ENCODE peak calls at places on chromosome 5, in eight cellular contexts. E is stomach; K is mammary epithelial cell; H is heart right ventricle; F is psoas muscle; D is tibial artery; S is fibroblast of lung; T is CD8-positive, alpha-beta T cell. R is an unnamed sample. For H3K36me3, the result is how much of the 10 kb centered on the place peaks cover.

GRCh38 chr5:5644249-5644648 is 221.8 kb downstream of the ICE1 start:
- DNase-seq in E (no peak), K (no peak), H (no peak), F (no peak), D (no peak), S (no peak), T (no peak), R (no peak)

GRCh38 chr5:4857761-4858160 is 282.4 kb upstream of the ADAMTS16 start:
- DNase-seq in E (no peak), K (peak), H (no peak), F (no peak), D (no peak), S (peak), T (no peak), R (no peak)

GRCh38 chr5:74309050-74309449 is 331.5 kb downstream of the ENC1 start:
- DNase-seq in E (no peak), K (no peak), H (no peak), F (no peak), D (no peak), S (no peak), T (no peak), R (no peak)

GRCh38 chr5:139708877-139709586 is 60.9 kb downstream of the CXXC5 start:
- DNase-seq in E (peak), K (no peak), H (peak), F (peak), D (peak), S (peak), T (no peak), R (peak)

GRCh38 chr5:175457466-175457865 is 13.5 kb upstream of the DRD1 start:
- DNase-seq in E (no peak), K (peak), H (no peak), F (no peak), D (no peak), S (no peak), T (no peak), R (no peak)

GRCh38 chr5:80069251-80069650 is 34.1 kb downstream of the THBS4 start:
- DNase-seq in E (no peak), K (no peak), H (no peak), F (no peak), D (no peak), S (no peak), T (no peak), R (no peak)

GRCh38 chr5:143824851-143825720 is 13.1 kb downstream of the HMHB1 start:
- DNase-seq in E (peak), K (peak), H (peak), F (peak), D (peak), S (peak), T (peak), R (peak)

GRCh38 chr5:148208226-148208625 is 5.4 kb downstream of the SPINK6 start:
- DNase-seq in E (no peak), K (no peak), H (no peak), F (no peak), D (no peak), S (no peak), T (no peak), R (no peak)

GRCh38 chr5:150410524-150411244 is 2.0 kb downstream of the CD74 start:
- DNase-seq in E (peak), K (peak), H (no peak), F (peak), D (peak), S (peak), T (peak), R (peak)

GRCh38 chr5:99900302-99900811 is 634.8 kb upstream of the FAM174A start:
- DNase-seq in E (no peak), K (peak), H (no peak), F (no peak), D (no peak), S (peak), T (no peak), R (no peak)

GRCh38 chr5:127599321-127599720 is 49.6 kb upstream of the CTXN3 start:
- DNase-seq in E (no peak), K (no peak), H (no peak), F (no peak), D (no peak), S (no peak), T (no peak), R (no peak)

GRCh38 chr5:98927988-98928801 is 612 bp downstream of the CHD1 start:
- DNase-seq in E (peak), K (peak), H (peak), F (peak), D (peak), S (peak), T (peak), R (peak)

GRCh38 chr5:5683174-5683573 is 260.7 kb downstream of the ICE1 start:
- DNase-seq in E (no peak), K (no peak), H (no peak), F (no peak), D (no peak), S (no peak), T (no peak), R (no peak)

GRCh38 chr5:33430983-33431382 is 9.8 kb upstream of the TARS1 start:
- DNase-seq in E (no peak), K (no peak), H (no peak), F (no peak), D (no peak), S (no peak), T (no peak), R (no peak)

GRCh38 chr5:127492854-127493738 is 24.3 kb upstream of the PRRC1 start:
- DNase-seq in E (no peak), K (peak), H (no peak), F (no peak), D (no peak), S (peak), T (no peak), R (no peak)

GRCh38 chr5:17186271-17186670 is 31.2 kb upstream of the BASP1 start:
- DNase-seq in E (no peak), K (peak), H (no peak), F (no peak), D (no peak), S (no peak), T (no peak), R (no peak)

GRCh38 chr5:41176952-41177351 is 36.4 kb downstream of the C6 start:
- DNase-seq in E (no peak), K (no peak), H (no peak), F (no peak), D (no peak), S (peak), T (no peak), R (no peak)

GRCh38 chr5:108661030-108661429 is 86.7 kb upstream of the FER start:
- DNase-seq in E (no peak), K (no peak), H (no peak), F (no peak), D (no peak), S (no peak), T (no peak), R (no peak)

GRCh38 chr5:150318613-150319483 is 16.1 kb upstream of the ARSI start:
- DNase-seq in E (no peak), K (peak), H (no peak), F (no peak), D (no peak), S (no peak), T (no peak), R (no peak)

GRCh38 chr5:78003442-78003841 is 227.3 kb upstream of the TBCA start:
- DNase-seq in E (no peak), K (no peak), H (no peak), F (no peak), D (no peak), S (no peak), T (no peak), R (no peak)

GRCh38 chr5:96933764-96934163 is 2.1 kb upstream of the LNPEP start:
- DNase-seq in E (no peak), K (no peak), H (no peak), F (no peak), D (no peak), S (no peak), T (no peak), R (no peak)

GRCh38 chr5:172245823-172246222 is 37.7 kb downstream of the UBTD2 start:
- DNase-seq in E (no peak), K (no peak), H (no peak), F (no peak), D (no peak), S (peak), T (no peak), R (no peak)

GRCh38 chr5:34563951-34564705 is 92.0 kb upstream of the RAI14 start:
- DNase-seq in E (peak), K (no peak), H (no peak), F (no peak), D (peak), S (peak), T (no peak), R (peak)

GRCh38 chr5:83957188-83957587 is 236.5 kb upstream of the HAPLN1 start:
- DNase-seq in E (no peak), K (peak), H (no peak), F (no peak), D (no peak), S (peak), T (no peak), R (no peak)

GRCh38 chr5:373710-374602 is 52.4 kb downstream of the AHRR start:
- DNase-seq in E (peak), K (peak), H (peak), F (no peak), D (peak), S (peak), T (peak), R (no peak)

GRCh38 chr5:109281136-109281690 is 128.6 kb downstream of the PJA2 start:
- DNase-seq in E (no peak), K (no peak), H (no peak), F (no peak), D (no peak), S (no peak), T (no peak), R (peak)

GRCh38 chr5:16974981-16975380 is 38.9 kb upstream of the MYO10 start:
- DNase-seq in E (no peak), K (no peak), H (no peak), F (no peak), D (no peak), S (no peak), T (no peak), R (no peak)

GRCh38 chr5:123487298-123487697 is 24.7 kb upstream of the CSNK1G3 start:
- DNase-seq in E (no peak), K (peak), H (no peak), F (no peak), D (no peak), S (peak), T (no peak), R (no peak)

GRCh38 chr5:37838152-37838932 is 1.5 kb downstream of the GDNF start:
- DNase-seq in E (no peak), K (peak), H (no peak), F (peak), D (no peak), S (peak), T (no peak), R (no peak)

GRCh38 chr5:141848771-141849370 is 29.3 kb downstream of the PCDH1 start:
- DNase-seq in E (peak), K (peak), H (peak), F (no peak), D (peak), S (peak), T (peak), R (peak)

GRCh38 chr5:115179068-115179958 is 9.6 kb upstream of the TRIM36 start:
- DNase-seq in E (no peak), K (no peak), H (no peak), F (peak), D (peak), S (peak), T (no peak), R (peak)
- H3K4me3 ChIP-seq in E (peak), K (peak), H (peak), F (peak), D (peak), S (peak), T (peak), R (no peak)

GRCh38 chr5:36240779-36241635 is 718 bp downstream of the NADK2 start:
- DNase-seq in E (peak), K (peak), H (peak), F (peak), D (peak), S (peak), T (no peak), R (peak)
- TF ChIP-seq CTCF in E (no peak), K (no peak), H (no peak), F (no peak), D (no peak), S (no peak), T (no peak), R (no peak)

DNA sequence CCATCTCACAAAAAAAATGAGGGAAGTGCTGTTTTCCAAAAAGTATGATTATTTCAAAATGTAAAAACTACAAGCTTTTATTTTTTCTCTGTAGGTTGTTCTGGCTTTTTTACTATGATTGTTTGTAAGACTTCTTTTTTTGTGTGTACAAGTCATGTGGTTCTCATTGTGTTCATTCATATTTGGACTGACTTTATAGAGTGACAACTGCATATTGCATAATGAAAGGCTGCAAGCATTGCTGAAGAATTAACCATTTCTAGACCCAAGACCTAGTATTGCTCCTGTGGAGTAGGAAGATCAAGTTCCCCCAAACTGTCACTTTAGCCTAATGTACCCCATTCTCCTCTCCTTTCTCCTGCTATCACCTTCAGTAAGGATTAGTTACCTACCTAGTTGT is 10.0 kb downstream of the MAP1B start:
- DNase-seq in E (no peak), K (no peak), H (no peak), F (no peak), D (no peak), S (no peak), T (no peak), R (no peak)
- H3K36me3 ChIP-seq in E (under half), K (under half), H (half or more), F (under half), D (under half), S (under half), T (under half), R (under half)

GRCh38 chr5:3195991-3196390 is 399.6 kb upstream of the IRX1 start:
- DNase-seq in E (no peak), K (no peak), H (no peak), F (no peak), D (no peak), S (no peak), T (no peak), R (no peak)

GRCh38 chr5:3199941-3200340 is 395.7 kb upstream of the IRX1 start:
- DNase-seq in E (no peak), K (no peak), H (no peak), F (no peak), D (no peak), S (no peak), T (no peak), R (no peak)

GRCh38 chr5:3197699-3198098 is 397.9 kb upstream of the IRX1 start:
- DNase-seq in E (no peak), K (no peak), H (no peak), F (no peak), D (no peak), S (no peak), T (no peak), R (no peak)

GRCh38 chr5:3194684-3195083 is 400.9 kb upstream of the IRX1 start:
- DNase-seq in E (no peak), K (no peak), H (no peak), F (no peak), D (no peak), S (no peak), T (no peak), R (no peak)

GRCh38 chr5:3197237-3197636 is 398.4 kb upstream of the IRX1 start:
- DNase-seq in E (no peak), K (no peak), H (no peak), F (no peak), D (no peak), S (no peak), T (no peak), R (no peak)
- H3K4me3 ChIP-seq in E (no peak), K (no peak), H (no peak), F (no peak), D (no peak), S (no peak), T (no peak), R (no peak)

GRCh38 chr5:173721259-173722232 is 105.1 kb upstream of the BOD1 start:
- DNase-seq in E (no peak), K (no peak), H (no peak), F (no peak), D (no peak), S (peak), T (no peak), R (no peak)
- TF ChIP-seq CTCF in E (no peak), K (no peak), H (no peak), F (no peak), D (no peak), S (no peak), T (no peak), R (no peak)

GRCh38 chr5:154390096-154390495 is 55.7 kb upstream of the SAP30L start:
- DNase-seq in E (no peak), K (no peak), H (no peak), F (no peak), D (no peak), S (peak), T (no peak), R (no peak)
- H3K36me3 ChIP-seq in E (under half), K (under half), H (half or more), F (under half), D (under half), S (under half), T (under half), R (under half)

GRCh38 chr5:58072202-58072791 is 387.6 kb downstream of the PLK2 start:
- DNase-seq in E (no peak), K (no peak), H (no peak), F (no peak), D (no peak), S (no peak), T (no peak), R (no peak)
- H3K4me3 ChIP-seq in E (no peak), K (no peak), H (no peak), F (no peak), D (no peak), S (peak), T (no peak), R (no peak)